ENCODE peak calls at places on chromosomes 12 and 14, in six cellular contexts. V is NCI-H748 treated with DMSO at 0.1 percent for 48 hours, K is AG10803, P is brain pericyte, R is ecto neural progenitor cell, F is Peyer's patch. S is an unnamed sample.

GRCh38 chr14:59103396-59103795 is 85.1 kb upstream of the DAAM1 start:
- DNase-seq in V (no peak), K (peak), P (no peak), R (no peak), F (no peak), S (no peak)

GRCh38 chr12:121786441-121786825 is 7.1 kb downstream of the RHOF start:
- DNase-seq in V (no peak), K (peak), P (no peak), R (no peak), F (no peak), S (no peak)

GRCh38 chr12:80230068-80230467 is 130.7 kb downstream of the OTOGL start:
- DNase-seq in V (no peak), K (no peak), P (peak), R (peak), F (no peak), S (peak)

GRCh38 chr12:42590324-42590934 is 883 bp upstream of the PRICKLE1 start:
- DNase-seq in V (no peak), K (no peak), P (peak), R (peak), F (no peak), S (peak)

GRCh38 chr14:68392393-68393085 is 400.3 kb downstream of the ZFP36L1 start:
- DNase-seq in V (no peak), K (no peak), P (no peak), R (no peak), F (no peak), S (no peak)

GRCh38 chr12:104490850-104491249 is 34.1 kb downstream of the CHST11 start:
- DNase-seq in V (peak), K (no peak), P (no peak), R (no peak), F (no peak), S (no peak)

GRCh38 chr14:27186048-27186447 is 588.2 kb upstream of the NOVA1 start:
- DNase-seq in V (no peak), K (no peak), P (no peak), R (no peak), F (no peak), S (no peak)

GRCh38 chr12:114174326-114174725 is 208.2 kb upstream of the RBM19 start:
- DNase-seq in V (no peak), K (no peak), P (no peak), R (no peak), F (no peak), S (no peak)

GRCh38 chr14:73452341-73453191 is 5.8 kb downstream of the NUMB start:
- DNase-seq in V (no peak), K (peak), P (no peak), R (no peak), F (no peak), S (no peak)

GRCh38 chr12:51442324-51442723 is 17.7 kb downstream of the SLC4A8 start:
- DNase-seq in V (no peak), K (peak), P (no peak), R (no peak), F (no peak), S (no peak)

GRCh38 chr14:29454026-29454693 is 473.5 kb downstream of the PRKD1 start:
- DNase-seq in V (no peak), K (no peak), P (no peak), R (no peak), F (no peak), S (no peak)